ENCODE peak calls at places on chromosomes 12 and 14, in eight cellular contexts. R is A549, C is BJ, X is brain microvascular endothelial cell, J is fibroblast of the aortic adventitia, M is heart right ventricle, P is IMR-90, D is AG04450. N is an unnamed sample.
A peak's percentile ranks its signal among the peaks of the same experiment; 100 is the strongest.

GRCh38 chr12:132028111-132028510 is 78.4 kb downstream of the EP400 start:
- DNase-seq in R (no peak), C (no peak), X (no peak), J (no peak), M (no peak), P (no peak), D (no peak), N (no peak)

GRCh38 chr14:55580401-55581010 is 499 bp downstream of the KTN1 start:
- DNase-seq in R (peak; percentile 22), C (no peak), X (no peak), J (no peak), M (peak; percentile 61), P (no peak), D (no peak), N (no peak)

GRCh38 chr14:72332871-72333270 is 400.6 kb downstream of the RGS6 start:
- DNase-seq in R (no peak), C (no peak), X (no peak), J (no peak), M (no peak), P (no peak), D (no peak), N (no peak)

GRCh38 chr14:99188721-99189120 is 83.3 kb downstream of the BCL11B start:
- DNase-seq in R (no peak), C (no peak), X (no peak), J (no peak), M (no peak), P (no peak), D (no peak), N (no peak)

GRCh38 chr14:100307215-100308111 is 1.2 kb upstream of the SLC25A29 start:
- DNase-seq in R (no peak), C (no peak), X (no peak), J (no peak), M (no peak), P (peak; percentile 17), D (no peak), N (no peak)

GRCh38 chr12:66900616-66901015 is 221.7 kb upstream of the GRIP1 start:
- DNase-seq in R (no peak), C (no peak), X (no peak), J (no peak), M (peak; percentile 8), P (no peak), D (no peak), N (no peak)

GRCh38 chr12:113580437-113580836 is 108.8 kb upstream of the LHX5 start:
- DNase-seq in R (no peak), C (no peak), X (no peak), J (no peak), M (no peak), P (no peak), D (no peak), N (no peak)

GRCh38 chr14:77579760-77580159 is 36.7 kb downstream of the SPTLC2 start:
- DNase-seq in R (no peak), C (peak; percentile 54), X (no peak), J (no peak), M (no peak), P (no peak), D (no peak), N (no peak)

GRCh38 chr14:32259368-32260013 is 56.4 kb upstream of the RNU6-8 start:
- DNase-seq in R (peak; percentile 41), C (peak; percentile 46), X (peak; percentile 33), J (peak; percentile 55), M (no peak), P (peak; percentile 63), D (peak; percentile 24), N (peak; percentile 71)

GRCh38 chr12:100868487-100868886 is 73.9 kb downstream of the ANO4 start:
- DNase-seq in R (no peak), C (peak; percentile 11), X (no peak), J (peak; percentile 56), M (no peak), P (peak; percentile 23), D (no peak), N (peak; percentile 5)

GRCh38 chr14:99737956-99738667 is 54.0 kb downstream of the CYP46A1 start:
- DNase-seq in R (no peak), C (no peak), X (no peak), J (no peak), M (no peak), P (no peak), D (no peak), N (no peak)

GRCh38 chr12:47493801-47494200 is 212.0 kb downstream of the RPAP3 start:
- DNase-seq in R (no peak), C (no peak), X (no peak), J (no peak), M (no peak), P (no peak), D (no peak), N (no peak)

GRCh38 chr12:47491516-47491915 is 214.3 kb downstream of the RPAP3 start:
- DNase-seq in R (no peak), C (no peak), X (no peak), J (no peak), M (no peak), P (no peak), D (no peak), N (no peak)

GRCh38 chr12:47488888-47489287 is 216.9 kb downstream of the RPAP3 start:
- DNase-seq in R (no peak), C (no peak), X (no peak), J (peak; percentile 66), M (no peak), P (no peak), D (no peak), N (no peak)
- TF ChIP-seq CTCF in R (no peak), C (no peak), X (no peak), J (no peak), M (no peak), P (no peak), D (no peak), N (no peak)

GRCh38 chr12:7015555-7016370 is 2.5 kb downstream of the LPCAT3 start:
- DNase-seq in R (no peak), C (no peak), X (no peak), J (no peak), M (no peak), P (no peak), D (no peak), N (peak; percentile 55)

GRCh38 chr12:7017870-7018349 is 366 bp downstream of the LPCAT3 start:
- DNase-seq in R (no peak), C (no peak), X (peak; percentile 4), J (no peak), M (no peak), P (peak; percentile 8), D (no peak), N (no peak)

GRCh38 chr12:7019043-7019569 is 830 bp upstream of the LPCAT3 start:
- DNase-seq in R (no peak), C (no peak), X (no peak), J (peak; percentile 12), M (no peak), P (no peak), D (no peak), N (peak; percentile 28)

GRCh38 chr12:7018350-7019042 is at the start of gene LPCAT3:
- DNase-seq in R (peak; percentile 97), C (peak; percentile 72), X (peak; percentile 93), J (peak; percentile 89), M (peak; percentile 97), P (peak; percentile 90), D (peak; percentile 77), N (peak; percentile 96)

GRCh38 chr12:7016958-7017571 is 1.2 kb downstream of the LPCAT3 start:
- DNase-seq in R (no peak), C (no peak), X (no peak), J (no peak), M (no peak), P (no peak), D (no peak), N (no peak)
- H3K4me3 ChIP-seq in R (peak overlapping the region; percentile 72), C (no peak overlapping the region), X (peak overlapping the region; percentile 1), J (peak overlapping the region; percentile 87), M (peak overlapping the region; percentile 66), P (no peak overlapping the region), D (peak overlapping the region; percentile 90), N (peak overlapping the region; percentile 83)

GRCh38 chr12:129549656-129550055 is 354.2 kb downstream of the TMEM132D start:
- DNase-seq in R (no peak), C (no peak), X (no peak), J (no peak), M (no peak), P (no peak), D (no peak), N (no peak)

GRCh38 chr12:129551441-129551840 is 352.4 kb downstream of the TMEM132D start:
- DNase-seq in R (no peak), C (no peak), X (no peak), J (no peak), M (no peak), P (no peak), D (no peak), N (no peak)

GRCh38 chr12:129544716-129545115 is 359.1 kb downstream of the TMEM132D start:
- DNase-seq in R (no peak), C (no peak), X (peak; percentile 66), J (no peak), M (no peak), P (no peak), D (no peak), N (no peak)

GRCh38 chr12:129552996-129553750 is 350.7 kb downstream of the TMEM132D start:
- DNase-seq in R (no peak), C (no peak), X (peak; percentile 88), J (no peak), M (no peak), P (no peak), D (no peak), N (peak; percentile 72)

DNA sequence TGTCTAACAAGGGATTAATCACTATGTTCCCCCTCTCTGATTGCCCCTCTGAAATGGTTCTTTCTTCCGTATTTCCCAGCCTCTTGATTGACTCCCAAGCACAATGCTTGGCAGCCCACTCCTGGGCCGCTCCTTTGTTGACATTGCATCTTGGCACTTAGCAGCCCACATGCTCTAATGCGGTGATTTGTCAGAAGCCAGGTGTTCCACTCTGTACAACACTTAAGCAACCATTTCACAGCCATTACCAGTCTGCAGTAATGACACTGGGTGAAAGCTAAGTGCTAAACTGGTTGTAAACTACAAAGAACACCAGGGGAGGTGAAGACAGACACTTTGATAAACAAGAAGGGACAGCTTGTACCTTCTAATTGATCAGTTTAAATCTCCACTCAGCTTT is 353.5 kb downstream of the TMEM132D start:
- DNase-seq in R (no peak), C (no peak), X (no peak), J (no peak), M (no peak), P (no peak), D (no peak), N (no peak)
- TF ChIP-seq CTCF in R (no peak), C (no peak), X (no peak), J (no peak), M (no peak), P (no peak), D (no peak), N (no peak)

GRCh38 chr14:80927385-80927989 is 14.1 kb downstream of the CEP128 start:
- DNase-seq in R (no peak), C (no peak), X (no peak), J (no peak), M (no peak), P (no peak), D (no peak), N (no peak)

GRCh38 chr14:80926706-80927384 is 14.7 kb downstream of the CEP128 start:
- DNase-seq in R (no peak), C (no peak), X (peak; percentile 68), J (peak; percentile 18), M (peak; percentile 7), P (peak; percentile 90), D (peak; percentile 29), N (peak; percentile 52)

GRCh38 chr14:80933282-80933681 is 8.3 kb downstream of the CEP128 start:
- DNase-seq in R (no peak), C (no peak), X (no peak), J (no peak), M (no peak), P (no peak), D (no peak), N (no peak)

GRCh38 chr14:80930095-80930494 is 11.4 kb downstream of the CEP128 start:
- DNase-seq in R (no peak), C (no peak), X (no peak), J (no peak), M (no peak), P (no peak), D (no peak), N (no peak)

GRCh38 chr14:80930836-80931389 is 10.6 kb downstream of the CEP128 start:
- DNase-seq in R (peak; percentile 3), C (peak; percentile 58), X (peak; percentile 84), J (peak; percentile 62), M (no peak), P (peak; percentile 96), D (peak; percentile 70), N (peak; percentile 93)
- H3K4me3 ChIP-seq in R (no peak overlapping the region), C (no peak overlapping the region), X (no peak overlapping the region), J (no peak overlapping the region), M (no peak overlapping the region), P (no peak overlapping the region), D (peak overlapping the region; percentile 5), N (peak overlapping the region; percentile 20)

N was measured in choroid plexus epithelial cell.